ENCODE peak calls at places on chromosomes 5 and 9, in nine cellular contexts. P is stimulated activated CD4-positive, alpha-beta T cell treated with anti-CD3 and anti-CD28 coated beads, Interleukin-12 subunit alpha, Interleukin-12 subunit beta, amount 100 ng/mL, for 24 hours; Y is hypothalamus; X is AG08395; W is posterior vena cava; R is RWPE1; H is retinal pigment epithelial cell; V is ovary; Q is GM23248. Z is an unnamed sample.
A peak's percentile ranks its signal among the peaks of the same experiment; 100 is the strongest.

GRCh38 chr5:102048940-102049339 is 247.1 kb downstream of the SLCO4C1 start:
- DNase-seq in P (no peak), Q (no peak), Y (no peak), W (no peak), V (no peak), X (no peak), H (no peak), R (no peak), Z (no peak)

GRCh38 chr5:153562189-153562588 is 71.7 kb downstream of the GRIA1 start:
- DNase-seq in Y (no peak), V (no peak), Q (peak; percentile 75), R (peak; percentile 88), P (no peak), X (peak; percentile 65), W (no peak), H (peak; percentile 39), Z (peak; percentile 58)

GRCh38 chr5:68661237-68661636 is 432.6 kb upstream of the SLC30A5 start:
- DNase-seq in H (no peak), P (no peak), R (peak; percentile 17), Y (no peak), W (no peak), Q (peak; percentile 57), X (peak; percentile 54), V (no peak), Z (peak; percentile 53)

GRCh38 chr5:65172486-65173129 is 309.1 kb downstream of the ADAMTS6 start:
- DNase-seq in P (peak; percentile 62), R (peak; percentile 16), X (peak; percentile 55), H (no peak), Q (peak; percentile 93), V (no peak), W (no peak), Y (no peak), Z (peak; percentile 68)

GRCh38 chr9:2024888-2025781 is 10.0 kb downstream of the SMARCA2 start:
- DNase-seq in Q (no peak), R (no peak), H (no peak), Y (no peak), P (no peak), W (no peak), X (peak; percentile 33), V (no peak), Z (peak; percentile 43)

GRCh38 chr5:179731791-179732411 is 721 bp upstream of the MAML1 start:
- DNase-seq in P (peak; percentile 12), X (peak; percentile 64), V (peak; percentile 38), Y (no peak), R (peak; percentile 79), W (peak; percentile 81), Q (peak; percentile 94), H (no peak), Z (no peak)

GRCh38 chr5:143506881-143507552 is 103.5 kb upstream of the NR3C1 start:
- DNase-seq in Q (peak; percentile 97), R (peak; percentile 91), Y (no peak), H (peak; percentile 74), P (no peak), X (peak; percentile 80), V (no peak), W (no peak), Z (peak; percentile 73)

GRCh38 chr5:101942321-101942882 is 353.7 kb downstream of the SLCO4C1 start:
- DNase-seq in Y (peak; percentile 19), X (no peak), P (no peak), V (no peak), Q (peak; percentile 29), W (no peak), R (peak; percentile 8), H (peak; percentile 4), Z (peak; percentile 5)

GRCh38 chr9:136465500-136466154 is 17.2 kb downstream of the SEC16A start:
- DNase-seq in Q (no peak), P (no peak), W (no peak), H (no peak), V (no peak), R (no peak), X (no peak), Y (no peak), Z (no peak)

GRCh38 chr5:177133119-177133844 is at the start of gene NSD1:
- DNase-seq in X (peak; percentile 82), P (peak; percentile 86), H (no peak), V (peak; percentile 94), Y (peak; percentile 95), R (peak; percentile 88), W (peak; percentile 96), Q (peak; percentile 86), Z (peak; percentile 95)

Z was measured in AG20443.